ENCODE peak calls at places on chromosome 12, in eight cellular contexts. O is SW 1271, Z is fibroblast of villous mesenchyme, Q is psoas muscle, B is Caki2, F is T-helper 17 cell, T is GM04504, Y is D341Med. X is an unnamed sample.

GRCh38 chr12:14696265-14696741 is at the start of gene GUCY2C:
- DNase-seq in Z (no peak), O (no peak), F (no peak), B (no peak), T (no peak), Q (no peak), Y (no peak), X (no peak)

GRCh38 chr12:116324684-116325664 is 47.5 kb upstream of the MED13L start:
- DNase-seq in Q (no peak), F (no peak), O (no peak), Z (no peak), B (no peak), Y (no peak), T (no peak), X (no peak)

GRCh38 chr12:124279846-124280360 is 15.0 kb upstream of the RFLNA start:
- DNase-seq in F (no peak), Z (peak), Q (no peak), T (no peak), Y (no peak), O (no peak), B (no peak), X (no peak)

GRCh38 chr12:28088566-28089277 is 101.5 kb upstream of the CCDC91 start:
- DNase-seq in T (no peak), B (no peak), Z (no peak), F (no peak), O (no peak), Y (no peak), Q (no peak), X (no peak)

GRCh38 chr12:130104114-130104513 is 58.1 kb upstream of the FZD10 start:
- DNase-seq in T (no peak), B (no peak), Y (no peak), Z (no peak), F (no peak), Q (no peak), O (no peak), X (no peak)

GRCh38 chr12:56487448-56488040 is 417 bp downstream of the GLS2 start:
- DNase-seq in Q (peak), Y (peak), B (no peak), O (no peak), T (no peak), F (peak), Z (peak), X (no peak)

GRCh38 chr12:118126119-118126757 is 9.7 kb upstream of the PEBP1 start:
- DNase-seq in B (no peak), Z (no peak), O (no peak), F (no peak), Y (no peak), T (no peak), Q (peak), X (no peak)

GRCh38 chr12:1056390-1056789 is 65.4 kb downstream of the ERC1 start:
- DNase-seq in Z (no peak), B (no peak), F (no peak), Y (no peak), O (no peak), T (no peak), Q (no peak), X (no peak)

GRCh38 chr12:95784886-95785285 is 5.7 kb downstream of the NTN4 start:
- DNase-seq in F (no peak), Q (no peak), T (no peak), O (no peak), Z (no peak), Y (no peak), B (no peak), X (no peak)

GRCh38 chr12:25995906-25996305 is 37.4 kb downstream of the RASSF8 start:
- DNase-seq in Y (no peak), T (no peak), Q (no peak), Z (no peak), B (no peak), O (no peak), F (no peak), X (no peak)

GRCh38 chr12:44976246-44976645 is 74.7 kb downstream of the DBX2 start:
- DNase-seq in Z (no peak), O (no peak), B (no peak), T (no peak), Y (no peak), F (no peak), Q (no peak), X (no peak)

GRCh38 chr12:96985515-96986362 is 78.7 kb downstream of the NEDD1 start:
- DNase-seq in Z (no peak), O (no peak), B (peak), Q (no peak), F (peak), T (no peak), Y (peak), X (peak)

GRCh38 chr12:51822956-51823355 is 25.6 kb downstream of the FIGNL2 start:
- DNase-seq in B (no peak), Y (no peak), Q (no peak), F (no peak), T (no peak), Z (no peak), O (no peak), X (no peak)

GRCh38 chr12:6536894-6537579 is 2.7 kb downstream of the GAPDH start:
- DNase-seq in F (no peak), O (no peak), T (no peak), Y (no peak), B (peak), Q (no peak), Z (no peak), X (no peak)

GRCh38 chr12:3743803-3744202 is 9.1 kb downstream of the CRACR2A start:
- DNase-seq in T (no peak), Q (no peak), F (no peak), B (no peak), O (no peak), Y (no peak), Z (no peak), X (no peak)

GRCh38 chr12:2057041-2057792 is 4.4 kb downstream of the CACNA1C start:
- DNase-seq in T (no peak), Z (peak), F (peak), B (peak), Y (peak), Q (peak), O (peak), X (peak)

GRCh38 chr12:57416039-57416996 is 14.5 kb downstream of the R3HDM2 start:
- DNase-seq in F (no peak), Y (no peak), Z (peak), Q (no peak), O (no peak), B (no peak), T (no peak), X (peak)

GRCh38 chr12:106417926-106418910 is 60.7 kb downstream of the POLR3B start:
- DNase-seq in B (peak), F (no peak), Z (peak), Q (no peak), T (no peak), O (no peak), Y (peak), X (peak)

GRCh38 chr12:97552410-97553050 is 89.9 kb downstream of the RMST start:
- DNase-seq in Y (no peak), F (no peak), T (no peak), Q (no peak), O (no peak), B (no peak), Z (no peak), X (no peak)

GRCh38 chr12:13176257-13176656 is 20.3 kb upstream of the EMP1 start:
- DNase-seq in T (no peak), F (no peak), Q (no peak), B (no peak), Z (no peak), Y (no peak), O (no peak), X (no peak)

GRCh38 chr12:22312336-22312735 is 22.2 kb downstream of the ST8SIA1 start:
- DNase-seq in T (peak), Q (no peak), Z (peak), Y (no peak), B (peak), O (no peak), F (no peak), X (no peak)

GRCh38 chr12:106871477-106871876 is 84.2 kb upstream of the TMEM263 start:
- DNase-seq in O (no peak), Y (no peak), T (no peak), Z (no peak), B (no peak), F (no peak), Q (no peak), X (no peak)

GRCh38 chr12:109951136-109951535 is 45.0 kb downstream of the GIT2 start:
- DNase-seq in O (no peak), T (peak), Z (peak), Q (no peak), B (peak), F (no peak), Y (no peak), X (peak)

GRCh38 chr12:21500786-21501257 is 613 bp downstream of the RECQL start:
- DNase-seq in O (no peak), Y (no peak), Q (no peak), F (no peak), B (no peak), T (no peak), Z (no peak), X (no peak)